ENCODE peak calls at places on chromosomes 16 and 17, in nine cellular contexts. O is fibroblast of pulmonary artery; T is activated T-helper 1 cell treated with anti-CD3 and anti-CD28 coated beads, Interleukin-2, amount 50 U/mL, for 16 hours; I is EL; B is AG04450; D is stimulated activated CD8-positive, alpha-beta memory T cell treated with anti-CD3 and anti-CD28 coated beads, Interleukin-15, amount 100 ng/mL, for 48 hours; E is NCI-H2081; M is A172; Q is AG08396. R is an unnamed sample.

GRCh38 chr17:58083491-58084316 is 485 bp downstream of the DYNLL2 start:
- DNase-seq in I (peak; percentile 63), Q (peak; percentile 89), T (peak; percentile 39), M (peak; percentile 42), O (peak; percentile 40), D (peak; percentile 55), E (peak; percentile 38), B (no peak), R (peak; percentile 49)

GRCh38 chr17:40218006-40218739 is 931 bp upstream of the WIPF2 start:
- DNase-seq in D (no peak), E (no peak), T (no peak), M (no peak), Q (no peak), O (no peak), I (no peak), B (no peak), R (no peak)

GRCh38 chr16:30417447-30418349 is 10.3 kb downstream of the ZNF771 start:
- DNase-seq in T (peak; percentile 65), I (peak; percentile 88), M (no peak), E (peak; percentile 91), B (peak; percentile 80), O (peak; percentile 94), D (peak; percentile 84), Q (peak; percentile 95), R (peak; percentile 80)

GRCh38 chr16:27724491-27724878 is 174.5 kb downstream of the KATNIP start:
- DNase-seq in Q (no peak), O (no peak), M (no peak), B (no peak), E (no peak), T (no peak), I (no peak), D (no peak), R (no peak)

GRCh38 chr16:57633383-57634064 is 5.1 kb downstream of the ADGRG1 start:
- DNase-seq in T (no peak), B (no peak), E (no peak), Q (no peak), I (no peak), D (no peak), O (no peak), M (no peak), R (no peak)

GRCh38 chr17:64152428-64153125 is 22.6 kb upstream of the ERN1 start:
- DNase-seq in T (no peak), O (no peak), D (no peak), I (no peak), B (no peak), Q (no peak), E (no peak), M (no peak), R (no peak)

GRCh38 chr16:805474-805873 is 4.9 kb upstream of the GNG13 start:
- DNase-seq in D (no peak), M (no peak), T (no peak), Q (no peak), B (no peak), E (no peak), O (no peak), I (no peak), R (no peak)

GRCh38 chr17:20103454-20104448 is 94.6 kb downstream of the SPECC1 start:
- DNase-seq in M (no peak), D (no peak), Q (no peak), B (no peak), E (no peak), I (no peak), O (no peak), T (no peak), R (no peak)

GRCh38 chr17:63596856-63597557 is 3.7 kb upstream of the TACO1 start:
- DNase-seq in T (no peak), O (peak; percentile 6), D (no peak), Q (no peak), M (no peak), E (no peak), B (no peak), I (no peak), R (no peak)

GRCh38 chr17:4725646-4726300 is 5.5 kb upstream of the MED11 start:
- DNase-seq in B (no peak), E (no peak), M (no peak), T (no peak), I (no peak), D (no peak), O (no peak), Q (no peak), R (no peak)

GRCh38 chr17:74217036-74217725 is 3.8 kb downstream of the TTYH2 start:
- DNase-seq in Q (no peak), I (no peak), T (no peak), E (peak; percentile 37), D (no peak), B (no peak), M (no peak), O (no peak), R (no peak)

GRCh38 chr17:11908711-11909146 is 88.5 kb downstream of the ZNF18 start:
- DNase-seq in D (no peak), E (no peak), O (no peak), T (no peak), B (no peak), I (no peak), Q (no peak), M (no peak), R (no peak)

GRCh38 chr17:35088647-35088910 is 25.1 kb upstream of the RFFL start:
- DNase-seq in D (no peak), I (no peak), M (no peak), O (no peak), Q (no peak), E (peak; percentile 34), B (no peak), T (no peak), R (no peak)

GRCh38 chr17:70096861-70097260 is 21.8 kb downstream of the KCNJ16 start:
- DNase-seq in O (peak; percentile 6), B (no peak), E (no peak), M (no peak), D (no peak), T (no peak), I (no peak), Q (no peak), R (no peak)

GRCh38 chr17:65987988-65988387 is 203.9 kb downstream of the CEP112 start:
- DNase-seq in Q (peak; percentile 12), B (peak; percentile 7), O (peak; percentile 64), E (peak; percentile 48), D (no peak), I (peak; percentile 49), M (peak; percentile 23), T (no peak), R (peak; percentile 4)

GRCh38 chr17:6671431-6671830 is 19.9 kb downstream of the C17orf100 start:
- DNase-seq in Q (no peak), B (no peak), T (no peak), E (no peak), I (no peak), D (no peak), O (no peak), M (no peak), R (no peak)

GRCh38 chr17:58325289-58325726 is 3.3 kb downstream of the TSPOAP1 start:
- DNase-seq in E (peak; percentile 23), B (no peak), O (no peak), M (no peak), D (no peak), T (no peak), I (no peak), Q (no peak), R (no peak)

GRCh38 chr17:4176803-4177472 is 33.9 kb downstream of the CYB5D2 start:
- DNase-seq in M (no peak), Q (no peak), I (no peak), E (no peak), D (peak; percentile 9), B (no peak), O (no peak), T (no peak), R (no peak)

GRCh38 chr17:35460354-35460851 is 11.8 kb upstream of the SLFN13 start:
- DNase-seq in E (peak; percentile 1), D (peak; percentile 53), O (no peak), Q (no peak), I (no peak), M (peak; percentile 43), T (peak; percentile 37), B (no peak), R (peak; percentile 56)

GRCh38 chr17:33371377-33371776 is 78.3 kb upstream of the ASIC2 start:
- DNase-seq in M (no peak), D (no peak), O (no peak), Q (no peak), T (no peak), I (no peak), B (no peak), E (no peak), R (peak; percentile 28)

GRCh38 chr17:45265823-45266222 is 3.9 kb upstream of the SPATA32 start:
- DNase-seq in Q (peak; percentile 85), M (peak; percentile 90), O (peak; percentile 65), B (no peak), I (peak; percentile 92), T (no peak), E (no peak), D (no peak), R (no peak)

GRCh38 chr17:55432358-55433028 is 10.9 kb upstream of the MMD start:
- DNase-seq in M (peak; percentile 52), Q (no peak), B (no peak), D (no peak), I (no peak), E (no peak), O (no peak), T (no peak), R (no peak)

GRCh38 chr16:12295395-12295794 is 318.9 kb downstream of the SNX29 start:
- DNase-seq in D (no peak), B (no peak), M (no peak), T (no peak), O (no peak), Q (no peak), E (no peak), I (no peak), R (no peak)

GRCh38 chr16:84730406-84731106 is 30.8 kb downstream of the USP10 start:
- DNase-seq in I (peak; percentile 93), B (peak; percentile 83), O (peak; percentile 95), D (no peak), E (no peak), M (peak; percentile 96), T (no peak), Q (peak; percentile 80), R (peak; percentile 80)

R was measured in RWPE1.